ENCODE peak calls at places on chromosomes 12 and 14, in ten cellular contexts. One of them, this sample, is unnamed.

GRCh38 chr12:47779943-47780504 is 7.0 kb downstream of the SLC48A1 start:
- DNase-seq in nucleus accumbens: no peak
- DNase-seq in GM20000: no peak
- DNase-seq in astrocyte of the spinal cord: no peak
- DNase-seq in NCI-H1694 treated with DMSO at 0.1 percent for 48 hours: no peak
- DNase-seq in HEK293T: no peak
- DNase-seq in stomach: no peak
- DNase-seq in Karpas-422: no peak
- DNase-seq in IMR-90: no peak
- DNase-seq in activated CD8-positive, alpha-beta T cell treated with anti-CD3 and anti-CD28 coated beads for 36 hours: no peak
- DNase-seq in this sample: no peak

GRCh38 chr14:22177870-22178269 is 411.2 kb downstream of the DAD1 start:
- DNase-seq in nucleus accumbens: no peak
- DNase-seq in GM20000: no peak
- DNase-seq in astrocyte of the spinal cord: peak; percentile 20
- DNase-seq in NCI-H1694 treated with DMSO at 0.1 percent for 48 hours: no peak
- DNase-seq in HEK293T: no peak
- DNase-seq in stomach: no peak
- DNase-seq in Karpas-422: no peak
- DNase-seq in IMR-90: peak; percentile 45
- DNase-seq in activated CD8-positive, alpha-beta T cell treated with anti-CD3 and anti-CD28 coated beads for 36 hours: no peak
- DNase-seq in this sample: no peak

GRCh38 chr12:48142818-48143674 is 14.3 kb downstream of the ASB8 start:
- DNase-seq in nucleus accumbens: no peak
- DNase-seq in GM20000: no peak
- DNase-seq in astrocyte of the spinal cord: no peak
- DNase-seq in NCI-H1694 treated with DMSO at 0.1 percent for 48 hours: no peak
- DNase-seq in HEK293T: no peak
- DNase-seq in stomach: no peak
- DNase-seq in Karpas-422: no peak
- DNase-seq in IMR-90: no peak
- DNase-seq in activated CD8-positive, alpha-beta T cell treated with anti-CD3 and anti-CD28 coated beads for 36 hours: no peak
- DNase-seq in this sample: no peak

GRCh38 chr14:32800320-32800719 is 138.4 kb upstream of the NPAS3 start:
- DNase-seq in nucleus accumbens: no peak
- DNase-seq in GM20000: no peak
- DNase-seq in astrocyte of the spinal cord: no peak
- DNase-seq in NCI-H1694 treated with DMSO at 0.1 percent for 48 hours: no peak
- DNase-seq in HEK293T: no peak
- DNase-seq in stomach: no peak
- DNase-seq in Karpas-422: peak; percentile 19
- DNase-seq in IMR-90: no peak
- DNase-seq in activated CD8-positive, alpha-beta T cell treated with anti-CD3 and anti-CD28 coated beads for 36 hours: no peak
- DNase-seq in this sample: no peak

GRCh38 chr14:64891839-64892375 is 12.2 kb upstream of the SPTB start:
- DNase-seq in nucleus accumbens: no peak
- DNase-seq in GM20000: peak; percentile 55
- DNase-seq in astrocyte of the spinal cord: peak; percentile 79
- DNase-seq in NCI-H1694 treated with DMSO at 0.1 percent for 48 hours: peak; percentile 89
- DNase-seq in HEK293T: peak; percentile 39
- DNase-seq in stomach: no peak
- DNase-seq in Karpas-422: peak; percentile 88
- DNase-seq in IMR-90: peak; percentile 77
- DNase-seq in activated CD8-positive, alpha-beta T cell treated with anti-CD3 and anti-CD28 coated beads for 36 hours: peak; percentile 39
- DNase-seq in this sample: peak; percentile 72

GRCh38 chr12:108730337-108731104 is 797 bp downstream of the CORO1C start:
- DNase-seq in nucleus accumbens: peak; percentile 43
- DNase-seq in GM20000: peak; percentile 66
- DNase-seq in astrocyte of the spinal cord: peak; percentile 89
- DNase-seq in NCI-H1694 treated with DMSO at 0.1 percent for 48 hours: peak; percentile 48
- DNase-seq in HEK293T: peak; percentile 60
- DNase-seq in stomach: peak; percentile 52
- DNase-seq in Karpas-422: peak; percentile 70
- DNase-seq in IMR-90: peak; percentile 88
- DNase-seq in activated CD8-positive, alpha-beta T cell treated with anti-CD3 and anti-CD28 coated beads for 36 hours: peak; percentile 71
- DNase-seq in this sample: peak; percentile 82

GRCh38 chr14:63896278-63896720 is 43.5 kb downstream of the SYNE2 start:
- DNase-seq in nucleus accumbens: no peak
- DNase-seq in GM20000: no peak
- DNase-seq in astrocyte of the spinal cord: peak; percentile 95
- DNase-seq in NCI-H1694 treated with DMSO at 0.1 percent for 48 hours: no peak
- DNase-seq in HEK293T: no peak
- DNase-seq in stomach: peak; percentile 76
- DNase-seq in Karpas-422: no peak
- DNase-seq in IMR-90: peak; percentile 71
- DNase-seq in activated CD8-positive, alpha-beta T cell treated with anti-CD3 and anti-CD28 coated beads for 36 hours: no peak
- DNase-seq in this sample: peak; percentile 79

GRCh38 chr12:8914716-8915526 is 612 bp downstream of the PHC1 start:
- DNase-seq in nucleus accumbens: peak; percentile 25
- DNase-seq in GM20000: peak; percentile 85
- DNase-seq in astrocyte of the spinal cord: peak; percentile 58
- DNase-seq in NCI-H1694 treated with DMSO at 0.1 percent for 48 hours: peak; percentile 21
- DNase-seq in HEK293T: peak; percentile 71
- DNase-seq in stomach: peak; percentile 49
- DNase-seq in Karpas-422: peak; percentile 79
- DNase-seq in IMR-90: peak; percentile 37
- DNase-seq in activated CD8-positive, alpha-beta T cell treated with anti-CD3 and anti-CD28 coated beads for 36 hours: peak; percentile 68
- DNase-seq in this sample: peak; percentile 56

GRCh38 chr12:53825246-53826081 is 73.7 kb upstream of the CISTR start:
- DNase-seq in nucleus accumbens: no peak
- DNase-seq in GM20000: no peak
- DNase-seq in astrocyte of the spinal cord: no peak
- DNase-seq in NCI-H1694 treated with DMSO at 0.1 percent for 48 hours: no peak
- DNase-seq in HEK293T: no peak
- DNase-seq in stomach: peak; percentile 39
- DNase-seq in Karpas-422: no peak
- DNase-seq in IMR-90: peak; percentile 22
- DNase-seq in activated CD8-positive, alpha-beta T cell treated with anti-CD3 and anti-CD28 coated beads for 36 hours: no peak
- DNase-seq in this sample: no peak

GRCh38 chr12:3809357-3810015 is 56.6 kb upstream of the CRACR2A start:
- DNase-seq in nucleus accumbens: no peak
- DNase-seq in GM20000: no peak
- DNase-seq in astrocyte of the spinal cord: no peak
- DNase-seq in NCI-H1694 treated with DMSO at 0.1 percent for 48 hours: no peak
- DNase-seq in HEK293T: no peak
- DNase-seq in stomach: no peak
- DNase-seq in Karpas-422: no peak
- DNase-seq in IMR-90: no peak
- DNase-seq in activated CD8-positive, alpha-beta T cell treated with anti-CD3 and anti-CD28 coated beads for 36 hours: no peak
- DNase-seq in this sample: peak; percentile 38

GRCh38 chr14:44756577-44756976 is 205.2 kb downstream of the KLHL28 start:
- DNase-seq in nucleus accumbens: no peak
- DNase-seq in GM20000: no peak
- DNase-seq in astrocyte of the spinal cord: no peak
- DNase-seq in NCI-H1694 treated with DMSO at 0.1 percent for 48 hours: no peak
- DNase-seq in HEK293T: no peak
- DNase-seq in stomach: no peak
- DNase-seq in Karpas-422: no peak
- DNase-seq in IMR-90: no peak
- DNase-seq in activated CD8-positive, alpha-beta T cell treated with anti-CD3 and anti-CD28 coated beads for 36 hours: no peak
- DNase-seq in this sample: no peak

GRCh38 chr12:100651694-100652093 is 78.2 kb downstream of the GAS2L3 start:
- DNase-seq in nucleus accumbens: no peak
- DNase-seq in GM20000: no peak
- DNase-seq in astrocyte of the spinal cord: no peak
- DNase-seq in NCI-H1694 treated with DMSO at 0.1 percent for 48 hours: no peak
- DNase-seq in HEK293T: no peak
- DNase-seq in stomach: no peak
- DNase-seq in Karpas-422: no peak
- DNase-seq in IMR-90: no peak
- DNase-seq in activated CD8-positive, alpha-beta T cell treated with anti-CD3 and anti-CD28 coated beads for 36 hours: no peak
- DNase-seq in this sample: peak; percentile 30